ENCODE peak calls at places on chromosomes 16 and 17, in five cellular contexts. One of them, this sample, is unnamed.

GRCh38 chr17:53630115-53630514 is 192.6 kb upstream of the KIF2B start:
- DNase-seq in progenitor cell of endocrine pancreas: no peak
- DNase-seq in A549: no peak
- DNase-seq in H1: no peak
- DNase-seq in AG04449: no peak
- DNase-seq in this sample: no peak

GRCh38 chr17:35889818-35890773 is 9.9 kb upstream of the CCL5 start:
- DNase-seq in progenitor cell of endocrine pancreas: no peak
- DNase-seq in H1: no peak
- DNase-seq in A549: no peak
- DNase-seq in AG04449: peak
- DNase-seq in this sample: peak

GRCh38 chr16:23323224-23324030 is 21.3 kb downstream of the SCNN1B start:
- DNase-seq in progenitor cell of endocrine pancreas: no peak
- DNase-seq in AG04449: no peak
- DNase-seq in H1: no peak
- DNase-seq in A549: no peak
- DNase-seq in this sample: no peak

GRCh38 chr17:49760909-49761558 is 2.9 kb downstream of the FAM117A start:
- DNase-seq in A549: no peak
- DNase-seq in progenitor cell of endocrine pancreas: no peak
- DNase-seq in AG04449: no peak
- DNase-seq in H1: no peak
- DNase-seq in this sample: no peak

GRCh38 chr17:75843577-75844529 is at the start of gene UNC13D:
- DNase-seq in H1: no peak
- DNase-seq in A549: no peak
- DNase-seq in progenitor cell of endocrine pancreas: no peak
- DNase-seq in AG04449: no peak
- DNase-seq in this sample: no peak

GRCh38 chr17:57927048-57927723 is 28.0 kb downstream of the CUEDC1 start:
- DNase-seq in AG04449: no peak
- DNase-seq in A549: no peak
- DNase-seq in progenitor cell of endocrine pancreas: no peak
- DNase-seq in H1: no peak
- DNase-seq in this sample: peak

GRCh38 chr16:23248261-23249194 is 53.6 kb upstream of the SCNN1B start:
- DNase-seq in A549: no peak
- DNase-seq in progenitor cell of endocrine pancreas: no peak
- DNase-seq in AG04449: no peak
- DNase-seq in H1: no peak
- DNase-seq in this sample: no peak

GRCh38 chr16:3131755-3132377 is 3.0 kb upstream of the ZNF213 start:
- DNase-seq in AG04449: no peak
- DNase-seq in progenitor cell of endocrine pancreas: no peak
- DNase-seq in A549: no peak
- DNase-seq in H1: no peak
- DNase-seq in this sample: no peak

GRCh38 chr16:2437032-2437790 is 8.0 kb downstream of the CCNF start:
- DNase-seq in A549: no peak
- DNase-seq in AG04449: no peak
- DNase-seq in H1: no peak
- DNase-seq in progenitor cell of endocrine pancreas: no peak
- DNase-seq in this sample: no peak

GRCh38 chr17:12512712-12513355 is 152.9 kb upstream of the MYOCD start:
- DNase-seq in A549: no peak
- DNase-seq in H1: no peak
- DNase-seq in AG04449: no peak
- DNase-seq in progenitor cell of endocrine pancreas: no peak
- DNase-seq in this sample: no peak

GRCh38 chr17:28550858-28551257 is 1.6 kb downstream of the UNC119 start:
- DNase-seq in A549: no peak
- DNase-seq in H1: no peak
- DNase-seq in progenitor cell of endocrine pancreas: no peak
- DNase-seq in AG04449: no peak
- DNase-seq in this sample: no peak

GRCh38 chr16:50259334-50260205 is 6.8 kb upstream of the ADCY7 start:
- DNase-seq in progenitor cell of endocrine pancreas: no peak
- DNase-seq in A549: no peak
- DNase-seq in H1: no peak
- DNase-seq in AG04449: no peak
- DNase-seq in this sample: no peak

GRCh38 chr17:50806141-50806643 is 29.2 kb upstream of the WFIKKN2 start:
- DNase-seq in A549: no peak
- DNase-seq in AG04449: no peak
- DNase-seq in H1: no peak
- DNase-seq in progenitor cell of endocrine pancreas: no peak
- DNase-seq in this sample: no peak

GRCh38 chr17:36602030-36602737 is 801 bp downstream of the MRM1 start:
- DNase-seq in H1: no peak
- DNase-seq in AG04449: no peak
- DNase-seq in progenitor cell of endocrine pancreas: no peak
- DNase-seq in A549: no peak
- DNase-seq in this sample: no peak

GRCh38 chr16:67917852-67918236 is 13.8 kb downstream of the CTRL start:
- DNase-seq in AG04449: peak
- DNase-seq in A549: peak
- DNase-seq in progenitor cell of endocrine pancreas: no peak
- DNase-seq in H1: no peak
- DNase-seq in this sample: no peak

GRCh38 chr16:81137012-81137335 is 40.8 kb upstream of the GCSH start:
- DNase-seq in H1: no peak
- DNase-seq in AG04449: no peak
- DNase-seq in progenitor cell of endocrine pancreas: no peak
- DNase-seq in A549: no peak
- DNase-seq in this sample: no peak

GRCh38 chr17:56593741-56594527 is 435 bp downstream of the NOG start:
- DNase-seq in AG04449: no peak
- DNase-seq in progenitor cell of endocrine pancreas: peak
- DNase-seq in H1: no peak
- DNase-seq in A549: peak
- DNase-seq in this sample: peak

GRCh38 chr17:47192549-47192948 is 3.5 kb upstream of the CDC27 start:
- DNase-seq in A549: no peak
- DNase-seq in AG04449: no peak
- DNase-seq in progenitor cell of endocrine pancreas: no peak
- DNase-seq in H1: no peak
- DNase-seq in this sample: no peak

GRCh38 chr16:89707695-89708094 is 6.2 kb upstream of the SPATA2L start:
- DNase-seq in A549: no peak
- DNase-seq in progenitor cell of endocrine pancreas: no peak
- DNase-seq in AG04449: no peak
- DNase-seq in H1: no peak
- DNase-seq in this sample: no peak

GRCh38 chr16:89705006-89705405 is 3.5 kb upstream of the SPATA2L start:
- DNase-seq in AG04449: no peak
- DNase-seq in progenitor cell of endocrine pancreas: no peak
- DNase-seq in A549: no peak
- DNase-seq in H1: no peak
- DNase-seq in this sample: no peak

GRCh38 chr16:89701425-89702406 is at the start of gene SPATA2L:
- DNase-seq in A549: peak
- DNase-seq in AG04449: no peak
- DNase-seq in H1: peak
- DNase-seq in progenitor cell of endocrine pancreas: peak
- DNase-seq in this sample: no peak

GRCh38 chr16:89706446-89707260 is 5.1 kb upstream of the SPATA2L start:
- DNase-seq in H1: no peak
- DNase-seq in progenitor cell of endocrine pancreas: no peak
- DNase-seq in AG04449: no peak
- DNase-seq in A549: no peak
- DNase-seq in this sample: no peak

DNA sequence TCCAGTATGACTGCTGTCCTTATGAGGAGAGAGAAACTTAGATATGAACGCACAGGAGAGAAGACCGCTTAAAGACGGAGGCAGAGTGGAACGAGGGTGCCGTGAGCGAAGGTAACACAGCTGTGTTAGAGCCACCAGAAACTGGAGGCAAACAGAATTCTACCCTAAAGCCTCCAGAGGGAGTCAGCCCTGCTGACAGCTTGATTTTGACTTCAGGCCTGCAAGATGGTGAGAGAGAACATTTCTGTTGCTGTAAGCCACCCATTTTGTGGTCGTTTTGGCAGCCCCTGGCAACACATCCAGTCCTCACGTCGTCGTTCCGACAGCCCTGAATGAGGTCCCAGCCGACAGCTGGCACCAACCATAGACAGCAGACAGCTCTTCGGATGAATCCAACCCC is 2.8 kb upstream of the SPATA2L start:
- DNase-seq in progenitor cell of endocrine pancreas: no peak
- DNase-seq in H1: no peak
- DNase-seq in A549: no peak
- DNase-seq in AG04449: no peak
- DNase-seq in this sample: no peak
- TF ChIP-seq CTCF in progenitor cell of endocrine pancreas: no peak
- TF ChIP-seq CTCF in H1: no peak
- TF ChIP-seq CTCF in A549: no peak
- TF ChIP-seq CTCF in AG04449: no peak
- TF ChIP-seq CTCF in this sample: no peak

DNA sequence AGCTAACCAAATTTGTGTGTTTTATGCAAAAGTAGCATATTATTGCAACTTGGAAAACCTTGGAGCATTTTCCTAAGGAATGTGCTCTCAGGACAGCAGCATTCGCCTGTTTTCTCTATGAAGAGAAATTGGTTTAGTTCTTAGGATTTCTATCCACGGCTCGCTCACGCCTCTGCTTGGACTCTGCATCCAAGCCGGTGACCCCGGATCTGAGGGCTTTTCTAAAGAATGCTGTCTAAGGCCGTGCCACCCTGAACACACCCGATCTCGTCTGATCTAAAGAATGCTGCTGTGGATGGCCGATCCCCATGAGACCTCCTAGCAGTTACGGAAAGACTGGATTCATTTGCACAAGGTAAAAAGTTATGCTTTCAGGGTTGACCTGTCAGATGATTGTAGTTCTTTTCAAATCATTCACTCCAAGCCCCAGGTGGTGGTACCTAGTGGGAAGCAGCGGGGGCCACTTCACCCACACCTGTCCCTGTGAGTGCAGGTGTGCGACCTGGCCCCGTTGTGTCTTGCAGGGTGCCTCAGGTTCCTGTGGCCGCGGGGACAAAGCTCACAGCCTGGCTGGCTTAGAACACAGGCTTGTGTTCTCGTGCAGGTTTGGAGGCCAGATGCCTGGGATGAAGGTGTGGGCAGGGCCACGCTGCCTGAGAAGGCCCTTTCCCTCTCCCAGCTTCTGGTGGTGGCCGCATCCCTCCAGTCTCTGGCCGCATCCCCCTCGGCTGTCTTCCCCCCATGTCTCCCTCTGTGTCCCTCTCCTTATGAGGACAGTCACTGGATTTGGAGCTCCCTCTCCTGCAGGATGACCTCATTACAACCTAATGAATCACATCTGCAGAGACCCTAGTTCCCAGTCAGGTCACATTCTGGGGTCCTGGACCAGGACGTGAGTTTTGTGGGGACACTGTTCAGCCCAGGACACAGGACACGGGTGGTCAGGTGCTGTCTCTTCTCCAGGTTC is 71.1 kb downstream of the BANP start:
- DNase-seq in progenitor cell of endocrine pancreas: no peak
- DNase-seq in AG04449: no peak
- DNase-seq in H1: no peak
- DNase-seq in A549: no peak
- DNase-seq in this sample: no peak
- TF ChIP-seq CTCF in progenitor cell of endocrine pancreas: no peak
- TF ChIP-seq CTCF in AG04449: no peak
- TF ChIP-seq CTCF in H1: no peak
- TF ChIP-seq CTCF in A549: no peak
- TF ChIP-seq CTCF in this sample: no peak

GRCh38 chr17:77281024-77281903 is 140.5 kb downstream of the SEC14L1 start:
- DNase-seq in progenitor cell of endocrine pancreas: peak
- DNase-seq in H1: no peak
- DNase-seq in AG04449: no peak
- DNase-seq in A549: peak
- DNase-seq in this sample: no peak

GRCh38 chr17:77282524-77283515 is 142.1 kb downstream of the SEC14L1 start:
- DNase-seq in H1: no peak
- DNase-seq in A549: no peak
- DNase-seq in AG04449: no peak
- DNase-seq in progenitor cell of endocrine pancreas: no peak
- DNase-seq in this sample: no peak

GRCh38 chr17:77284023-77284617 is 143.4 kb downstream of the SEC14L1 start:
- DNase-seq in A549: no peak
- DNase-seq in progenitor cell of endocrine pancreas: no peak
- DNase-seq in AG04449: no peak
- DNase-seq in H1: no peak
- DNase-seq in this sample: no peak

GRCh38 chr17:77280304-77280910 is 139.6 kb downstream of the SEC14L1 start:
- DNase-seq in AG04449: no peak
- DNase-seq in progenitor cell of endocrine pancreas: no peak
- DNase-seq in A549: no peak
- DNase-seq in H1: no peak
- DNase-seq in this sample: peak

GRCh38 chr17:77281904-77282367 is 141.2 kb downstream of the SEC14L1 start:
- DNase-seq in A549: peak
- DNase-seq in progenitor cell of endocrine pancreas: no peak
- DNase-seq in AG04449: no peak
- DNase-seq in H1: no peak
- DNase-seq in this sample: no peak
- TF ChIP-seq CTCF in A549: no peak
- TF ChIP-seq CTCF in progenitor cell of endocrine pancreas: no peak
- TF ChIP-seq CTCF in AG04449: no peak
- TF ChIP-seq CTCF in H1: no peak
- TF ChIP-seq CTCF in this sample: no peak

GRCh38 chr16:10777356-10777755 is 33.7 kb downstream of the NUBP1 start:
- DNase-seq in progenitor cell of endocrine pancreas: no peak
- DNase-seq in A549: no peak
- DNase-seq in AG04449: no peak
- DNase-seq in H1: no peak
- DNase-seq in this sample: no peak

GRCh38 chr16:10780628-10781027 is 37.0 kb downstream of the NUBP1 start:
- DNase-seq in AG04449: no peak
- DNase-seq in H1: no peak
- DNase-seq in A549: no peak
- DNase-seq in progenitor cell of endocrine pancreas: no peak
- DNase-seq in this sample: no peak

GRCh38 chr16:10770907-10771306 is 27.3 kb downstream of the NUBP1 start:
- DNase-seq in H1: no peak
- DNase-seq in progenitor cell of endocrine pancreas: no peak
- DNase-seq in A549: no peak
- DNase-seq in AG04449: no peak
- DNase-seq in this sample: no peak

GRCh38 chr16:10776280-10776679 is 32.6 kb downstream of the NUBP1 start:
- DNase-seq in progenitor cell of endocrine pancreas: no peak
- DNase-seq in H1: no peak
- DNase-seq in AG04449: no peak
- DNase-seq in A549: no peak
- DNase-seq in this sample: no peak
- TF ChIP-seq CTCF in progenitor cell of endocrine pancreas: no peak
- TF ChIP-seq CTCF in H1: no peak
- TF ChIP-seq CTCF in AG04449: no peak
- TF ChIP-seq CTCF in A549: no peak
- TF ChIP-seq CTCF in this sample: no peak

GRCh38 chr17:59696682-59697277 is 10.4 kb downstream of the PTRH2 start:
- DNase-seq in A549: no peak
- DNase-seq in progenitor cell of endocrine pancreas: no peak
- DNase-seq in H1: no peak
- DNase-seq in AG04449: no peak
- DNase-seq in this sample: no peak
- TF ChIP-seq CTCF in A549: no peak
- TF ChIP-seq CTCF in progenitor cell of endocrine pancreas: no peak
- TF ChIP-seq CTCF in H1: no peak
- TF ChIP-seq CTCF in AG04449: no peak
- TF ChIP-seq CTCF in this sample: no peak

This sample was measured in AG09309.